ENCODE peak calls at places on chromosomes 16 and 17, in ten cellular contexts. Z, L, I, K, U, W, J, Y, N and H are unnamed samples.

GRCh38 chr17:74329378-74329777 is 3.4 kb downstream of the KIF19 start:
- DNase-seq in Z (no peak), L (no peak), I (no peak), K (no peak), U (no peak), W (no peak), J (no peak), Y (no peak), N (no peak), H (no peak)

GRCh38 chr16:12503201-12503600 is 300.5 kb downstream of the CPPED1 start:
- DNase-seq in Z (no peak), L (no peak), I (no peak), K (no peak), U (no peak), W (peak; percentile 94), J (no peak), Y (no peak), N (no peak), H (no peak)

GRCh38 chr17:40551874-40552768 is 13.2 kb downstream of the CCR7 start:
- DNase-seq in Z (no peak), L (peak; percentile 44), I (no peak), K (no peak), U (peak; percentile 0), W (peak; percentile 29), J (peak; percentile 62), Y (peak; percentile 45), N (no peak), H (peak; percentile 83)

GRCh38 chr16:20510323-20510722 is 59.0 kb downstream of the ACSM2A start:
- DNase-seq in Z (no peak), L (no peak), I (no peak), K (no peak), U (no peak), W (no peak), J (no peak), Y (no peak), N (no peak), H (no peak)

GRCh38 chr17:75876938-75877751 is 1.2 kb downstream of the TRIM47 start:
- DNase-seq in Z (no peak), L (peak; percentile 88), I (no peak), K (peak; percentile 16), U (peak; percentile 72), W (peak; percentile 70), J (peak; percentile 94), Y (peak; percentile 95), N (no peak), H (peak; percentile 91)

GRCh38 chr16:24668481-24669001 is 60.9 kb upstream of the TNRC6A start:
- DNase-seq in Z (no peak), L (no peak), I (no peak), K (no peak), U (no peak), W (peak; percentile 28), J (peak; percentile 23), Y (no peak), N (no peak), H (no peak)

GRCh38 chr16:53495325-53495724 is 7.7 kb downstream of the AKTIP start:
- DNase-seq in Z (no peak), L (no peak), I (no peak), K (no peak), U (peak; percentile 9), W (no peak), J (no peak), Y (no peak), N (no peak), H (no peak)

GRCh38 chr16:58651965-58652348 is 22.3 kb upstream of the CNOT1 start:
- DNase-seq in Z (no peak), L (no peak), I (no peak), K (no peak), U (no peak), W (no peak), J (no peak), Y (no peak), N (no peak), H (peak; percentile 47)

GRCh38 chr16:75138636-75139035 is 9.7 kb upstream of the ZFP1 start:
- DNase-seq in Z (no peak), L (no peak), I (no peak), K (no peak), U (peak; percentile 66), W (peak; percentile 27), J (no peak), Y (no peak), N (no peak), H (no peak)

GRCh38 chr16:14502932-14503741 is 126.9 kb downstream of the PARN start:
- DNase-seq in Z (no peak), L (no peak), I (peak; percentile 26), K (no peak), U (no peak), W (no peak), J (no peak), Y (peak; percentile 87), N (no peak), H (no peak)

GRCh38 chr17:64343833-64344637 is 46.6 kb downstream of the PECAM1 start:
- DNase-seq in Z (no peak), L (peak; percentile 74), I (no peak), K (peak; percentile 12), U (peak; percentile 22), W (peak; percentile 95), J (peak; percentile 60), Y (peak; percentile 91), N (no peak), H (peak; percentile 21)

GRCh38 chr17:5592382-5592781 is 8.1 kb upstream of the NLRP1 start:
- DNase-seq in Z (no peak), L (no peak), I (no peak), K (peak; percentile 44), U (peak; percentile 26), W (peak; percentile 83), J (no peak), Y (peak; percentile 79), N (no peak), H (peak; percentile 28)

GRCh38 chr17:80225230-80225629 is 5.0 kb downstream of the SLC26A11 start:
- DNase-seq in Z (no peak), L (no peak), I (no peak), K (no peak), U (peak; percentile 75), W (no peak), J (peak; percentile 1), Y (no peak), N (no peak), H (no peak)

GRCh38 chr17:81457917-81458555 is 54.6 kb downstream of the ACTG1 start:
- DNase-seq in Z (no peak), L (no peak), I (no peak), K (no peak), U (no peak), W (peak; percentile 22), J (no peak), Y (no peak), N (no peak), H (no peak)

GRCh38 chr17:2693561-2694380 is 17.8 kb downstream of the CLUH start:
- DNase-seq in Z (no peak), L (no peak), I (no peak), K (no peak), U (no peak), W (no peak), J (no peak), Y (no peak), N (no peak), H (peak; percentile 7)

GRCh38 chr17:34997355-34997862 is 17.1 kb downstream of the LIG3 start:
- DNase-seq in Z (no peak), L (peak; percentile 71), I (no peak), K (no peak), U (no peak), W (no peak), J (no peak), Y (peak; percentile 12), N (no peak), H (peak; percentile 63)